ENCODE peak calls at places on chromosome 9, in six cellular contexts. R is CD4-positive, alpha-beta T cell; H is Peyer's patch; S is suprapubic skin; V is neuronal stem cell; B is brain microvascular endothelial cell. C is an unnamed sample.

GRCh38 chr9:35996358-35996970 is 38.5 kb upstream of the OR2S2 start:
- DNase-seq in R (no peak), B (peak; percentile 47), V (no peak), S (no peak), H (no peak), C (no peak)

GRCh38 chr9:75238311-75238976 is 150.1 kb downstream of the OSTF1 start:
- DNase-seq in H (no peak), R (peak; percentile 26), V (peak; percentile 11), S (no peak), B (peak; percentile 75), C (peak; percentile 65)

GRCh38 chr9:91515074-91515687 is 91.5 kb upstream of the NFIL3 start:
- DNase-seq in V (no peak), S (no peak), B (peak; percentile 73), H (no peak), R (no peak), C (no peak)

GRCh38 chr9:87844471-87844870 is 38.2 kb upstream of the SPATA31E1 start:
- DNase-seq in R (no peak), H (no peak), S (no peak), V (no peak), B (no peak), C (no peak)

GRCh38 chr9:134358026-134358967 is 32.0 kb downstream of the RXRA start:
- DNase-seq in S (no peak), B (no peak), H (no peak), V (no peak), R (no peak), C (no peak)

GRCh38 chr9:98031935-98032334 is 24.6 kb upstream of the NANS start:
- DNase-seq in B (peak; percentile 72), R (no peak), S (no peak), V (no peak), H (no peak), C (no peak)

GRCh38 chr9:2216591-2216990 is 201.4 kb downstream of the SMARCA2 start:
- DNase-seq in B (peak; percentile 38), H (no peak), S (no peak), R (no peak), V (no peak), C (no peak)

GRCh38 chr9:103089357-103089756 is 94.2 kb downstream of the CYLC2 start:
- DNase-seq in R (no peak), B (no peak), S (no peak), V (no peak), H (no peak), C (no peak)

GRCh38 chr9:88998506-88998905 is 7.2 kb downstream of the S1PR3 start:
- DNase-seq in S (no peak), B (no peak), R (no peak), H (no peak), V (no peak), C (no peak)

GRCh38 chr9:132268725-132269352 is 85.9 kb downstream of the SETX start:
- DNase-seq in H (peak; percentile 61), S (peak; percentile 72), R (peak; percentile 64), B (peak; percentile 67), V (peak; percentile 71), C (peak; percentile 58)

GRCh38 chr9:2524601-2525000 is 97.0 kb upstream of the VLDLR start:
- DNase-seq in V (no peak), R (no peak), H (no peak), B (no peak), S (no peak), C (no peak)

GRCh38 chr9:87594218-87594617 is 96.6 kb downstream of the DAPK1 start:
- DNase-seq in S (no peak), V (no peak), B (peak; percentile 45), R (no peak), H (no peak), C (no peak)

GRCh38 chr9:117494401-117495130 is 79.7 kb upstream of the ASTN2 start:
- DNase-seq in R (no peak), S (no peak), V (no peak), H (no peak), B (no peak), C (no peak)

GRCh38 chr9:129810116-129810515 is 7.1 kb downstream of the TOR1B start:
- DNase-seq in R (no peak), S (no peak), H (no peak), V (no peak), B (no peak), C (no peak)

GRCh38 chr9:134602547-134603362 is 38.8 kb upstream of the COL5A1 start:
- DNase-seq in H (peak; percentile 14), V (no peak), R (no peak), S (peak; percentile 61), B (peak; percentile 100), C (peak; percentile 92)

GRCh38 chr9:134420974-134421432 is 94.7 kb downstream of the RXRA start:
- DNase-seq in R (no peak), B (no peak), H (no peak), V (no peak), S (no peak), C (no peak)

GRCh38 chr9:121688681-121689080 is 37.2 kb downstream of the DAB2IP start:
- DNase-seq in H (no peak), R (no peak), V (no peak), S (no peak), B (no peak), C (no peak)

GRCh38 chr9:12060811-12061210 is 632.4 kb upstream of the TYRP1 start:
- DNase-seq in R (no peak), V (no peak), H (no peak), B (no peak), S (no peak), C (no peak)

GRCh38 chr9:20744046-20744630 is 60.1 kb downstream of the FOCAD start:
- DNase-seq in V (no peak), H (no peak), S (no peak), R (no peak), B (no peak), C (no peak)

GRCh38 chr9:133147412-133148271 is 16.1 kb downstream of the GBGT1 start:
- DNase-seq in V (peak; percentile 72), H (peak; percentile 81), S (peak; percentile 91), B (peak; percentile 52), R (peak; percentile 81), C (peak; percentile 94)

GRCh38 chr9:24502548-24502947 is 43.1 kb downstream of the IZUMO3 start:
- DNase-seq in B (no peak), S (no peak), V (no peak), R (no peak), H (no peak), C (no peak)

GRCh38 chr9:77475641-77476473 is 172.3 kb downstream of the GNA14 start:
- DNase-seq in V (no peak), B (peak; percentile 67), R (peak; percentile 31), S (no peak), H (no peak), C (no peak)

GRCh38 chr9:136054798-136055714 is 40.0 kb downstream of the NACC2 start:
- DNase-seq in R (no peak), V (no peak), S (no peak), H (no peak), B (no peak), C (no peak)

GRCh38 chr9:35537898-35538297 is 48.0 kb downstream of the RUSC2 start:
- DNase-seq in B (no peak), V (no peak), S (no peak), H (no peak), R (no peak), C (no peak)

GRCh38 chr9:114207034-114207815 is 51.9 kb downstream of the COL27A1 start:
- DNase-seq in V (peak; percentile 33), S (no peak), B (peak; percentile 32), H (no peak), R (no peak), C (no peak)
- H3K27ac ChIP-seq in V (peak overlapping the region; percentile 21), S (no peak overlapping the region), B (no peak overlapping the region), H (peak overlapping the region; percentile 19), R (no peak overlapping the region), C (no peak overlapping the region)

DNA sequence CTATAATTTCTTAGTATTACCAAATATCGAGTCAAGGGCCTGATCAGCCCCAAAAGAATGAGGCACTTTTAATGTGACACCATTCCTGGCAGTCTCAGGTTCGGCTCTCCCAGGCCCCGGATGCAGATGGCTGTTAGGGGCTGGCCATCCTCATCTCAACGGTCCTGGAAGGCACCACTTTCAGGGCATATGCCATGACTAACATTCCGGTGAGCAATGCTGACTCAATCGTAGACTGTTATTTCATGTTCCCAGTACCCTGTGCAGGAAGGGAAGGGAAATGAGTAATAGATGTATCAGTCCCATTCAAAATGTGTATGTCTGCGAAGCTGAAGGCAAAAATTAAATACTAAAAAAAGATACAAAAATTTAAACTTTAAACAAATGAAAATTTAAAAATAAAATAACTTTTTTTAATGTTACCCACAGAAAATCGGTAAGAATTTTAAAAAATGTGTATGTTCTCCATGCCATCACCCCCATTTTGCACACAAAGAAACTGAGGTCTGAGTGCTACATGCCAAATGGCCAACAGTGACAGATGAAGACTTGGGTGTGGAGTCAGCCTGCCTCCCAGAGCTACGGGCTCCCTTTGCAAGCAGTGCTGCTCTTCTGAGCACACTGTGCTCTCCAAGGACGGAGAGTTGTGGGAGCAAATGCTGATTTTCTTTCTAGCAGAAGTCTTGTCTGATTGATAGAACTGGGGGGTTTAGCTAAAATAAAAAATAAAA is 79.0 kb downstream of the GLDC start:
- DNase-seq in R (no peak), H (no peak), V (no peak), S (no peak), B (peak; percentile 97), C (peak; percentile 89)
- H3K27ac ChIP-seq in R (no peak overlapping the region), H (no peak overlapping the region), V (no peak overlapping the region), S (no peak overlapping the region), B (peak overlapping the region; percentile 97), C (peak overlapping the region; percentile 94)

DNA sequence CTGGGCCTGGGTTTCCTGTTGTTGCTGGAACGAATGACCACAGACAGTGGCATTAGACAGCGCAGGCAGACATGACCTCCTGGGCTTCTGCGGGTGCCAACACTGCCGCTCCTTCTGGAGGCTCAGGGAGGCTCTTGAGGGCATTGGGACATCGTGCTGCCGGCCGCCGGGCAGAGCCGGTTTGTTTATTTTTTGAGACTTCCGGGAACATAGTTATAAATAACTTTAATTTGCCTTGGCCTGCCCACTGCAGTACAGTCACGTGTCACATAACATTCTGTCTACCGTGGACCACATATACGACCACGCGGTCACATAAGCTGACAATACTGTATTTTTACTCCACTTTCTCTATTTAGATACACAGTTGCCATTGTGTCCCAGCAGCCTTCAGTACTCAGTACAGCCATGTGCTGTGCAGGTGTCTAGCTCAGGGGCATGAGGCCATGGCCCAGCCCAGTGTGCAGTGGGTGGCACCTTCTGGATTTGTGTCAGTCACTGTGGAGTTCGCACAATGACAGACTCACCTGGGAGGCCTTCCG is 8.2 kb upstream of the TOR4A start:
- DNase-seq in H (peak; percentile 69), S (peak; percentile 62), B (peak; percentile 20), V (no peak), R (no peak), C (no peak)
- H3K27ac ChIP-seq in H (peak overlapping the region; percentile 53), S (peak overlapping the region; percentile 66), B (peak overlapping the region; percentile 50), V (no peak overlapping the region), R (no peak overlapping the region), C (peak overlapping the region; percentile 56)

GRCh38 chr9:99274016-99274415 is 51.9 kb downstream of the SEC61B start:
- DNase-seq in S (no peak), R (no peak), H (no peak), V (no peak), B (no peak), C (no peak)
- H3K27ac ChIP-seq in S (no peak overlapping the region), R (no peak overlapping the region), H (no peak overlapping the region), V (no peak overlapping the region), B (no peak overlapping the region), C (no peak overlapping the region)